ENCODE peak calls at places on chromosomes 3 and 15, in ten cellular contexts. V is mucosa of descending colon, C is lower leg skin, M is heart right ventricle, O is cardiac fibroblast, J is NB4, A is right atrium auricular region, Q is IMR-90, W is left lung, K is HCT116. T is an unnamed sample.

GRCh38 chr3:143538577-143538981 is 309.7 kb downstream of the SLC9A9 start:
- DNase-seq in J (no peak), K (no peak), Q (peak), C (no peak), M (no peak), W (no peak), O (peak), A (no peak), V (no peak), T (peak)

GRCh38 chr15:31326729-31327673 is at the start of gene KLF13:
- DNase-seq in Q (peak), A (no peak), W (no peak), O (peak), M (peak), J (no peak), C (peak), V (no peak), K (no peak), T (peak)

GRCh38 chr3:116896116-116896515 is 186.5 kb downstream of the TUSC7 start:
- DNase-seq in K (no peak), O (no peak), W (no peak), M (no peak), J (no peak), A (no peak), C (no peak), Q (no peak), V (no peak), T (no peak)

GRCh38 chr3:118736107-118736506 is 298.5 kb downstream of the IGSF11 start:
- DNase-seq in O (no peak), A (no peak), V (no peak), C (no peak), K (no peak), J (no peak), W (no peak), M (no peak), Q (no peak), T (no peak)

GRCh38 chr3:73404450-73404849 is 220.3 kb downstream of the PDZRN3 start:
- DNase-seq in Q (no peak), M (no peak), A (no peak), J (no peak), C (no peak), O (no peak), V (no peak), W (no peak), K (no peak), T (no peak)

GRCh38 chr3:134795776-134796312 is 784 bp downstream of the EPHB1 start:
- DNase-seq in W (no peak), C (peak), M (no peak), V (no peak), Q (peak), K (no peak), J (no peak), O (peak), A (no peak), T (peak)

GRCh38 chr3:153970735-153971347 is 150.3 kb upstream of the ARHGEF26 start:
- DNase-seq in J (peak), V (no peak), K (peak), Q (peak), M (no peak), W (no peak), C (no peak), A (no peak), O (peak), T (peak)

GRCh38 chr3:37993811-37994638 is 3.4 kb downstream of the VILL start:
- DNase-seq in K (no peak), W (peak), M (peak), Q (peak), A (peak), V (peak), O (peak), J (peak), C (peak), T (peak)

GRCh38 chr15:57527382-57528091 is 64.2 kb upstream of the MYZAP start:
- DNase-seq in M (peak), J (peak), K (peak), A (no peak), O (peak), Q (peak), C (no peak), W (no peak), V (no peak), T (peak)

GRCh38 chr3:52089691-52090090 is 33.3 kb upstream of the DUSP7 start:
- DNase-seq in J (no peak), W (no peak), Q (no peak), V (peak), C (no peak), M (no peak), O (no peak), A (no peak), K (no peak), T (no peak)

GRCh38 chr3:52090131-52090548 is 33.8 kb upstream of the DUSP7 start:
- DNase-seq in W (no peak), Q (peak), J (peak), M (peak), O (peak), K (peak), C (no peak), A (peak), V (peak), T (peak)

GRCh38 chr3:52087728-52088127 is 31.4 kb upstream of the DUSP7 start:
- DNase-seq in V (peak), C (no peak), W (peak), J (peak), Q (no peak), K (no peak), M (no peak), A (no peak), O (no peak), T (no peak)

GRCh38 chr3:52086939-52087675 is 30.7 kb upstream of the DUSP7 start:
- DNase-seq in J (peak), K (no peak), W (no peak), A (no peak), O (peak), V (peak), C (no peak), M (peak), Q (peak), T (no peak)

GRCh38 chr3:52088445-52089367 is 32.3 kb upstream of the DUSP7 start:
- DNase-seq in C (no peak), V (peak), M (no peak), J (peak), Q (peak), O (peak), K (no peak), A (peak), W (peak), T (peak)
- H3K4me3 ChIP-seq in C (no peak), V (no peak), M (no peak), J (no peak), Q (no peak), O (no peak), K (no peak), A (no peak), W (no peak), T (no peak)

DNA sequence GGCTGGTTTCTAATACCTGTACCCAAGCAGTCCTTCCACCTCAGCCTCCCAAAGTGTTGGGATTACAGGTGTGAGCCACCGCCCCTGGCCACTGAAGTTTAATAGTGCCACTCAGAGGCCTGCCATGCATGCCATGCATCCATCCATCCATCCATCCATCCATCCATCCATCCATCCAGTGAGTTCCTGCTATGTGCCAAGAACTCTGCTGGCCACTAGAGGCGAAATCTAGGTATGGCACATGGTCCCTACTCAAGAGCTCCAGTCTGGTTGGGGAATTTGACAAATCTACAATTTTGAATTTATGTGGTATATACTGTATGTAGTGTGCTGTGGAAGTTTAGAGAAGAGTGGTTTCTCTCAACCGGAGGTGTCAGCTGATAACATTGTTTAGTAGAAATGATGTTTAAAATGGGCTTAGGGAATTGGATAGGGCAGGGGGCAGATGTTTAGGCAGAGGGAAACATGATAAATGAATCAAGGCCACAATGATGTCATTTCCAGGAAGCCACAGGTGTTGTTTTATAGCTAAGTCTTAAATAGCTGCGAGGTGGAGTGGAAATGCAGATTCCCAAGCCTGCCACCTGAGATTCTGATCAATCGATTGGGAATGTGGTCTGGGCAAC is 384.4 kb upstream of the C2CD4B start:
- DNase-seq in O (peak), M (no peak), K (peak), C (no peak), W (no peak), A (no peak), Q (peak), V (no peak), J (peak), T (peak)
- TF ChIP-seq CTCF in O (peak), M (peak), K (peak), C (no peak), W (peak), A (peak), Q (peak), V (peak), J (peak), T (peak)

DNA sequence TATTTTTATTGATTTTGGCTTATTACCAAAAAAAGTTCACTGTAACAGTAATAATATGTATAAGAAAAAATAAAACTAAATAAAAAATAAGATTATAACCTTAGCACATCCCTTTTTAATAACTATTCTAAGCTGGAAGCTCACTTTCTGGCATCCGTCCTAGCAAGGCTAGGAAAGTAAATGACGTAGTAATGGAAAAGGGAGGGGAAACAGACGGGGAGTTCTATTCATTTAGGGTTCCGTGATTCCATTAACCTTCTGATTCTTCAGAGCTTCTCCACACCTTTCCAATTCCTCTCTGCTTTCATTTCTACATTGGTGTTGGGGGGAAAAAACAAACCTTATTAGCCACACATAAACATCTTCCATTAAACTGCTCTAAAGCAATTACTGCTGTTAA is 156.6 kb downstream of the FGF12 start:
- DNase-seq in W (no peak), A (no peak), O (peak), Q (no peak), M (peak), V (no peak), J (no peak), C (no peak), K (no peak), T (no peak)
- H3K4me3 ChIP-seq in W (peak), A (peak), O (peak), Q (peak), M (peak), V (no peak), J (no peak), C (no peak), K (no peak), T (peak)

GRCh38 chr3:110456001-110456400 is 615.6 kb upstream of the NECTIN3 start:
- DNase-seq in M (no peak), Q (peak), W (no peak), K (no peak), C (no peak), O (no peak), J (no peak), A (no peak), V (no peak), T (peak)

GRCh38 chr3:110454066-110454465 is 617.5 kb upstream of the NECTIN3 start:
- DNase-seq in J (no peak), Q (peak), M (no peak), W (no peak), C (no peak), V (no peak), O (peak), A (no peak), K (no peak), T (no peak)

GRCh38 chr3:110457508-110457907 is 614.1 kb upstream of the NECTIN3 start:
- DNase-seq in K (no peak), M (no peak), C (no peak), J (no peak), V (no peak), O (no peak), A (no peak), Q (no peak), W (no peak), T (no peak)

GRCh38 chr3:110459021-110459420 is 612.6 kb upstream of the NECTIN3 start:
- DNase-seq in C (no peak), J (no peak), W (no peak), O (peak), M (no peak), V (no peak), K (no peak), A (no peak), Q (no peak), T (no peak)

GRCh38 chr3:110456438-110457138 is 615.0 kb upstream of the NECTIN3 start:
- DNase-seq in C (no peak), Q (no peak), J (no peak), V (no peak), W (no peak), A (no peak), M (no peak), O (no peak), K (no peak), T (no peak)
- TF ChIP-seq CTCF in C (no peak), Q (no peak), J (peak), V (no peak), W (no peak), A (no peak), M (no peak), O (no peak), K (no peak), T (no peak)

DNA sequence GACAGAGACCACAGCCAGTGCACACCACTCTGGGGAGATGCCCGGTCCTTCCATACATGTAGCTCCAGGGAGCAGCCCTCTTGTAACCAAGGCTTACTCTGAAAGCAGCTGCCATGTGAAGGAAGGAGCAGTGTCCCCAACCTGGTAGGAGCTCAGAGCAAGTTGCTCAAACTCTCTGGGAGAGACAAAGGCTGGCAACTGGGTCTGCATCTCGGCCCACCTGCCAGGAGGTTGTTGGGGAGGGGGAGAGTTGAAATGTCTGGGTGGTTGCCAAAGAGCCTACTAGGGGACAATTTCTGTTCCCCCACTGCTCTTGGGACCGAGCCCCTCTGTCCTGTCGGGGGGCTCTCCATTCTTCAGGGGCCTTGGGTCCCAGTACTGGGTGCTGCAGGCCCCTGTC is 309.9 kb downstream of the TLE3 start:
- DNase-seq in A (peak), O (no peak), M (no peak), V (no peak), W (no peak), Q (no peak), J (no peak), C (no peak), K (no peak), T (no peak)
- H3K4me3 ChIP-seq in A (no peak), O (no peak), M (no peak), V (no peak), W (no peak), Q (no peak), J (no peak), C (no peak), K (no peak), T (no peak)